ENCODE peak calls at places on chromosome 13, in five cellular contexts. B is C1 segment of cervical spinal cord; E is T1000; F is activated T-helper 2 cell treated with anti-CD3 and anti-CD28 coated beads, Interferon-gamma antibody, Interleukin-2, Interleukin-4, amounts not matched to agents 10 μg/mL and 5 μg/mL and 100 μg/mL, durations not matched to agents 14 hours and 24 hours and 36 hours; Y is foreskin fibroblast. S is an unnamed sample.

GRCh38 chr13:38620876-38621275 is 66.0 kb upstream of the FREM2 start:
- DNase-seq in B (no peak), Y (no peak), E (no peak), F (no peak), S (no peak)

GRCh38 chr13:109778102-109778542 is 8.3 kb downstream of the IRS2 start:
- DNase-seq in F (no peak), B (no peak), Y (peak; percentile 57), E (no peak), S (no peak)

GRCh38 chr13:21984156-21984555 is 313.3 kb downstream of the FGF9 start:
- DNase-seq in F (no peak), Y (no peak), B (no peak), E (no peak), S (no peak)

GRCh38 chr13:83515267-83515666 is 367.0 kb downstream of the SLITRK1 start:
- DNase-seq in Y (peak; percentile 65), F (no peak), E (no peak), B (no peak), S (no peak)

GRCh38 chr13:109785141-109785891 is 1.1 kb downstream of the IRS2 start:
- DNase-seq in F (no peak), E (peak; percentile 78), Y (peak; percentile 81), B (no peak), S (no peak)

GRCh38 chr13:113105032-113105993 is at the start of gene F7:
- DNase-seq in B (no peak), E (no peak), F (no peak), Y (peak; percentile 50), S (no peak)

GRCh38 chr13:107203146-107203847 is 635.4 kb upstream of the ARGLU1 start:
- DNase-seq in E (no peak), B (no peak), F (no peak), Y (no peak), S (peak; percentile 21)

GRCh38 chr13:43359536-43359935 is 336.1 kb downstream of the DNAJC15 start:
- DNase-seq in Y (no peak), B (no peak), F (no peak), E (no peak), S (no peak)

GRCh38 chr13:113759525-113760137 is 605 bp downstream of the TMEM255B start:
- DNase-seq in B (no peak), Y (peak; percentile 62), F (no peak), E (no peak), S (no peak)

GRCh38 chr13:89925107-89925506 is 1422.4 kb upstream of the MIR17HG start:
- DNase-seq in B (no peak), F (no peak), E (no peak), Y (no peak), S (no peak)

GRCh38 chr13:113669231-113669870 is 2.3 kb downstream of the GRK1 start:
- DNase-seq in Y (no peak), B (no peak), F (no peak), E (no peak), S (no peak)

GRCh38 chr13:30652746-30653145 is 35.0 kb downstream of the USPL1 start:
- DNase-seq in F (no peak), Y (no peak), E (no peak), B (no peak), S (no peak)

GRCh38 chr13:76874466-76874865 is 11.7 kb downstream of the KCTD12 start:
- DNase-seq in E (no peak), F (no peak), Y (no peak), B (peak; percentile 10), S (peak; percentile 36)

GRCh38 chr13:30158774-30159445 is 148.4 kb downstream of the KATNAL1 start:
- DNase-seq in Y (peak; percentile 76), F (no peak), B (no peak), E (no peak), S (no peak)

GRCh38 chr13:24688901-24689300 is 8.7 kb downstream of the ATP12A start:
- DNase-seq in F (no peak), E (no peak), B (no peak), Y (no peak), S (no peak)

GRCh38 chr13:32311188-32311897 is 3.8 kb downstream of the ZAR1L start:
- DNase-seq in Y (no peak), B (no peak), E (no peak), F (no peak), S (no peak)

GRCh38 chr13:50531917-50532899 is 311.3 kb downstream of the DLEU7 start:
- DNase-seq in B (no peak), F (no peak), Y (peak; percentile 65), E (no peak), S (no peak)

GRCh38 chr13:75217949-75218348 is 264.0 kb downstream of the TBC1D4 start:
- DNase-seq in B (no peak), Y (peak; percentile 42), E (no peak), F (no peak), S (no peak)

GRCh38 chr13:51894239-51894638 is 32.5 kb downstream of the CCDC70 start:
- DNase-seq in F (no peak), Y (no peak), B (no peak), E (no peak), S (no peak)

GRCh38 chr13:30129411-30129810 is 177.9 kb downstream of the KATNAL1 start:
- DNase-seq in Y (no peak), B (no peak), E (no peak), F (no peak), S (no peak)

GRCh38 chr13:73235385-73235784 is 176.6 kb downstream of the KLF5 start:
- DNase-seq in E (no peak), B (no peak), F (no peak), Y (no peak), S (no peak)

GRCh38 chr13:30153871-30154426 is 153.4 kb downstream of the KATNAL1 start:
- DNase-seq in Y (peak; percentile 61), E (no peak), B (no peak), F (no peak), S (no peak)

GRCh38 chr13:103291226-103291625 is 225.0 kb upstream of the SLC10A2 start:
- DNase-seq in F (no peak), E (no peak), Y (no peak), B (no peak), S (no peak)

GRCh38 chr13:107743523-107743922 is 471.8 kb downstream of the LIG4 start:
- DNase-seq in Y (no peak), E (no peak), B (no peak), F (no peak), S (no peak)

GRCh38 chr13:108681986-108682562 is 52.7 kb downstream of the MYO16 start:
- DNase-seq in F (no peak), E (no peak), Y (no peak), B (no peak), S (no peak)

GRCh38 chr13:59843040-59843439 is 320.7 kb downstream of the DIAPH3 start:
- DNase-seq in B (no peak), Y (no peak), F (no peak), E (no peak), S (no peak)

GRCh38 chr13:82292334-82292733 is 1589.9 kb downstream of the SLITRK1 start:
- DNase-seq in E (no peak), F (no peak), B (no peak), Y (no peak), S (no peak)

GRCh38 chr13:36536546-36536945 is 104.3 kb downstream of the CCNA1 start:
- DNase-seq in B (no peak), E (no peak), F (no peak), Y (peak; percentile 9), S (no peak)

GRCh38 chr13:85974604-85975366 is 175.6 kb upstream of the SLITRK6 start:
- DNase-seq in B (no peak), F (no peak), E (no peak), Y (no peak), S (no peak)

GRCh38 chr13:40440990-40441820 is 225.2 kb downstream of the FOXO1 start:
- DNase-seq in Y (peak; percentile 61), F (no peak), B (peak; percentile 19), E (no peak), S (no peak)

GRCh38 chr13:29969286-29969685 is 118.9 kb upstream of the UBL3 start:
- DNase-seq in B (no peak), E (no peak), F (no peak), Y (peak; percentile 43), S (no peak)

GRCh38 chr13:89457977-89458376 is 1786.8 kb downstream of the SLITRK5 start:
- DNase-seq in B (no peak), Y (no peak), E (peak; percentile 15), F (no peak), S (no peak)

GRCh38 chr13:112697756-112698655 is 8.2 kb downstream of the ATP11A start:
- DNase-seq in F (no peak), E (no peak), B (no peak), Y (peak; percentile 42), S (no peak)

GRCh38 chr13:102440259-102440936 is 38.5 kb upstream of the FGF14 start:
- DNase-seq in E (no peak), F (no peak), B (no peak), Y (no peak), S (peak; percentile 25)

GRCh38 chr13:50685491-50685890 is 158.0 kb downstream of the DLEU7 start:
- DNase-seq in B (peak; percentile 23), E (no peak), Y (peak; percentile 37), F (no peak), S (no peak)

GRCh38 chr13:112953591-112954487 is 15.2 kb upstream of the MCF2L start:
- DNase-seq in E (no peak), B (no peak), F (no peak), Y (no peak), S (no peak)

GRCh38 chr13:111215081-111216047 is 100.3 kb downstream of the ARHGEF7 start:
- DNase-seq in B (no peak), F (no peak), E (no peak), Y (no peak), S (no peak)

S was measured in GM10248.